ENCODE peak calls at places on chromosome 21, in ten cellular contexts. X is heart right ventricle; W is fibroblast of lung; S is astrocyte; F is Peyer's patch; N is iPS DF 6.9; U is neuronal stem cell; T is CD4-positive, alpha-beta T cell; H is kidney; Y is CD8-positive, alpha-beta memory T cell. L is an unnamed sample.

GRCh38 chr21:43736224-43736883 is 17.4 kb downstream of the PDXK start:
- DNase-seq in H (no peak), Y (no peak), X (no peak), W (peak), F (no peak), T (no peak), U (no peak), N (no peak), S (peak), L (no peak)

GRCh38 chr21:41396452-41397107 is 29.5 kb upstream of the MX1 start:
- DNase-seq in N (no peak), W (no peak), S (no peak), X (no peak), U (no peak), T (no peak), Y (no peak), F (no peak), H (peak), L (no peak)

GRCh38 chr21:38652396-38652795 is 153.3 kb upstream of the ETS2 start:
- DNase-seq in T (no peak), H (no peak), U (no peak), W (no peak), N (no peak), Y (no peak), F (no peak), S (no peak), X (no peak), L (no peak)

GRCh38 chr21:21195417-21195816 is 197.2 kb downstream of the NCAM2 start:
- DNase-seq in U (no peak), W (no peak), N (no peak), X (no peak), T (no peak), F (no peak), S (no peak), Y (no peak), H (no peak), L (no peak)

GRCh38 chr21:17045214-17045835 is 467.5 kb upstream of the CXADR start:
- DNase-seq in S (peak), Y (no peak), X (no peak), U (no peak), F (no peak), W (peak), T (no peak), N (no peak), H (no peak), L (no peak)

GRCh38 chr21:25944672-25945213 is 210.0 kb downstream of the GABPA start:
- DNase-seq in W (no peak), N (no peak), S (no peak), H (no peak), Y (no peak), X (no peak), F (no peak), T (no peak), U (no peak), L (no peak)

GRCh38 chr21:32611471-32611997 is 643 bp downstream of the CFAP298 start:
- DNase-seq in X (peak), H (no peak), W (peak), U (no peak), F (peak), T (no peak), Y (peak), S (peak), N (no peak), L (no peak)

GRCh38 chr21:44765231-44766013 is 36.2 kb downstream of the UBE2G2 start:
- DNase-seq in H (no peak), W (no peak), U (no peak), T (peak), N (no peak), Y (peak), S (no peak), F (no peak), X (no peak), L (no peak)

GRCh38 chr21:32456497-32456918 is 44.0 kb downstream of the EVA1C start:
- DNase-seq in S (peak), N (no peak), T (no peak), Y (no peak), X (no peak), U (no peak), F (no peak), H (no peak), W (peak), L (no peak)

GRCh38 chr21:38925923-38926322 is 120.2 kb downstream of the ETS2 start:
- DNase-seq in F (no peak), N (no peak), H (peak), T (no peak), S (peak), W (peak), U (no peak), Y (no peak), X (peak), L (no peak)

GRCh38 chr21:38815060-38815405 is 9.3 kb downstream of the ETS2 start:
- DNase-seq in S (peak), Y (no peak), X (no peak), U (no peak), T (no peak), N (no peak), W (peak), F (no peak), H (no peak), L (no peak)

GRCh38 chr21:44448651-44449131 is 6.6 kb upstream of the LRRC3 start:
- DNase-seq in U (no peak), X (peak), T (no peak), N (no peak), Y (peak), F (no peak), S (no peak), H (peak), W (no peak), L (no peak)

GRCh38 chr21:32806810-32807386 is 35.3 kb upstream of the PAXBP1 start:
- DNase-seq in F (no peak), U (no peak), W (peak), Y (no peak), N (no peak), X (no peak), H (no peak), S (peak), T (no peak), L (no peak)

GRCh38 chr21:38258803-38259485 is 2.2 kb downstream of the KCNJ15 start:
- DNase-seq in T (no peak), U (no peak), X (no peak), N (no peak), S (peak), W (peak), H (no peak), Y (no peak), F (no peak), L (no peak)

GRCh38 chr21:46055863-46056281 is 42.0 kb upstream of the COL6A2 start:
- DNase-seq in Y (no peak), U (no peak), T (no peak), S (peak), X (no peak), N (no peak), W (peak), H (peak), F (no peak), L (no peak)
- H3K27ac ChIP-seq in Y (no peak), U (no peak), T (no peak), S (peak), X (peak), N (no peak), W (peak), H (peak), F (peak), L (no peak)

GRCh38 chr21:40165671-40166070 is 298.4 kb downstream of the PCP4 start:
- DNase-seq in X (no peak), W (peak), U (peak), T (no peak), F (no peak), Y (no peak), N (no peak), S (peak), H (no peak), L (no peak)
- H3K27ac ChIP-seq in X (no peak), W (no peak), U (peak), T (no peak), F (no peak), Y (no peak), N (no peak), S (peak), H (no peak), L (no peak)

GRCh38 chr21:46000182-46000730 is 18.7 kb downstream of the COL6A1 start:
- DNase-seq in H (peak), W (no peak), T (no peak), Y (no peak), N (no peak), S (no peak), F (peak), U (no peak), X (peak), L (no peak)

GRCh38 chr21:45998871-45999580 is 17.5 kb downstream of the COL6A1 start:
- DNase-seq in X (no peak), U (no peak), F (peak), S (no peak), T (no peak), W (no peak), N (no peak), H (peak), Y (peak), L (no peak)

GRCh38 chr21:46000731-46001641 is 19.4 kb downstream of the COL6A1 start:
- DNase-seq in N (no peak), X (peak), S (no peak), Y (peak), F (peak), H (peak), U (no peak), W (no peak), T (no peak), L (no peak)

GRCh38 chr21:45998276-45998701 is 16.7 kb downstream of the COL6A1 start:
- DNase-seq in F (peak), U (no peak), N (no peak), X (no peak), T (no peak), W (no peak), S (no peak), H (peak), Y (peak), L (no peak)

GRCh38 chr21:45999581-46000181 is 18.1 kb downstream of the COL6A1 start:
- DNase-seq in F (peak), W (no peak), N (no peak), Y (no peak), S (no peak), H (no peak), U (no peak), T (no peak), X (no peak), L (no peak)
- H3K27ac ChIP-seq in F (no peak), W (no peak), N (no peak), Y (no peak), S (no peak), H (no peak), U (no peak), T (no peak), X (peak), L (no peak)

DNA sequence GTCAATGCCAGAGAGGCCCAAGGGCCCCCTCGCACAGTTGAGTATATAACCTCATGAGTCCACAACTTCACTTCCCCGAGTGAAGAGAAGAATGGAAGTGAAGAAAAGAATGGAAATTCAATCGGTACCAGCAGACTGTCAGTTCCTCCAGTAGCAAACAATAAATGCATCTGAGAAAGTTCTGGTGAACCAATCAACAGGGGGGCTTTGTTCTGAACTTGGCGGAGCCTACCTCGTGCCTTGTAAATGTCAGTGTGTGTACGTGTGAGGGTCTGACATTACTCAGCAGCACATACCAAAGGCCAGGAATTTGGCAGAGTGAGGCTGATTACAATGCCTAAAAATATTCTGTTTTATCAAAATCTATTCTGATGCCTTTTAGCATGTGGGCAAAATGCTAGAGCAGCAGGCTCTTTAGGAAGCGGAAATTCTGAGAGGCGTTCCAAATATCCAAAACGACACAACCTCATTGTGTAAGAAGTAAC is 238.5 kb downstream of the LTN1 start:
- DNase-seq in X (peak), W (peak), H (no peak), T (no peak), Y (no peak), S (peak), U (no peak), F (no peak), N (no peak), L (no peak)
- H3K27ac ChIP-seq in X (peak), W (peak), H (no peak), T (no peak), Y (no peak), S (peak), U (no peak), F (no peak), N (no peak), L (peak)